ENCODE peak calls at places on chromosomes 7 and 10, in six cellular contexts. X is CD8-positive, alpha-beta T cell; L is mucosa of descending colon; T is transverse colon; Z is CD4-positive, alpha-beta T cell; C is pancreas. S is an unnamed sample.
A peak's percentile ranks its signal among the peaks of the same experiment; 100 is the strongest.

GRCh38 chr10:126227762-126228134 is 160.5 kb downstream of the ADAM12 start:
- DNase-seq in X (no peak), L (no peak), T (no peak), Z (no peak), C (no peak), S (no peak)

GRCh38 chr7:31368620-31369019 is 28.1 kb upstream of the NEUROD6 start:
- DNase-seq in X (no peak), L (no peak), T (no peak), Z (no peak), C (no peak), S (no peak)

GRCh38 chr7:132084776-132085388 is 491.4 kb downstream of the PLXNA4 start:
- DNase-seq in X (no peak), L (no peak), T (no peak), Z (no peak), C (no peak), S (no peak)

GRCh38 chr7:113119429-113119828 is 1.1 kb upstream of the SMIM30 start:
- DNase-seq in X (no peak), L (no peak), T (no peak), Z (no peak), C (no peak), S (no peak)

GRCh38 chr7:43164757-43165156 is 52.3 kb downstream of the HECW1 start:
- DNase-seq in X (no peak), L (no peak), T (no peak), Z (no peak), C (no peak), S (no peak)

GRCh38 chr7:101126651-101127459 is at the start of gene SERPINE1:
- DNase-seq in X (peak; percentile 69), L (peak; percentile 82), T (peak; percentile 74), Z (peak; percentile 28), C (no peak), S (no peak)

GRCh38 chr7:2510909-2511768 is 8.4 kb upstream of the LFNG start:
- DNase-seq in X (peak; percentile 85), L (peak; percentile 86), T (peak; percentile 61), Z (peak; percentile 65), C (no peak), S (no peak)

GRCh38 chr10:109871476-109871875 is 51.8 kb downstream of the XPNPEP1 start:
- DNase-seq in X (no peak), L (no peak), T (no peak), Z (no peak), C (no peak), S (no peak)

GRCh38 chr7:38069052-38069451 is 109.0 kb upstream of the STARD3NL start:
- DNase-seq in X (no peak), L (no peak), T (no peak), Z (no peak), C (no peak), S (no peak)

GRCh38 chr7:74612015-74612829 is 45.3 kb upstream of the GTF2I start:
- DNase-seq in X (no peak), L (no peak), T (no peak), Z (no peak), C (no peak), S (peak; percentile 29)

GRCh38 chr7:137669706-137670105 is 177.1 kb downstream of the DGKI start:
- DNase-seq in X (no peak), L (no peak), T (no peak), Z (no peak), C (no peak), S (no peak)

GRCh38 chr10:5434017-5434753 is 21.8 kb downstream of the NET1 start:
- DNase-seq in X (no peak), L (no peak), T (no peak), Z (no peak), C (no peak), S (no peak)

GRCh38 chr10:111080224-111080623 is 3.4 kb downstream of the ADRA2A start:
- DNase-seq in X (peak; percentile 11), L (no peak), T (no peak), Z (no peak), C (no peak), S (no peak)

GRCh38 chr7:139035588-139036353 is at the start of gene ZC3HAV1L:
- DNase-seq in X (peak; percentile 64), L (peak; percentile 69), T (peak; percentile 46), Z (no peak), C (peak; percentile 82), S (peak; percentile 20)

GRCh38 chr7:4144801-4145470 is 537.2 kb upstream of the FOXK1 start:
- DNase-seq in X (no peak), L (no peak), T (peak; percentile 21), Z (no peak), C (no peak), S (no peak)

GRCh38 chr7:32536585-32536984 is 41.3 kb downstream of the AVL9 start:
- DNase-seq in X (no peak), L (no peak), T (no peak), Z (no peak), C (no peak), S (no peak)

GRCh38 chr10:74529205-74529604 is 297.2 kb upstream of the KAT6B start:
- DNase-seq in X (no peak), L (no peak), T (no peak), Z (no peak), C (no peak), S (no peak)

GRCh38 chr7:137606061-137606674 is 240.6 kb downstream of the DGKI start:
- DNase-seq in X (no peak), L (no peak), T (no peak), Z (no peak), C (no peak), S (no peak)

GRCh38 chr10:94461503-94461902 is 59.2 kb downstream of the TBC1D12 start:
- DNase-seq in X (no peak), L (no peak), T (no peak), Z (no peak), C (no peak), S (no peak)

GRCh38 chr7:31699050-31699449 is 12.0 kb downstream of the PPP1R17 start:
- DNase-seq in X (no peak), L (no peak), T (no peak), Z (no peak), C (no peak), S (no peak)

GRCh38 chr10:11515596-11516418 is 95.6 kb downstream of the USP6NL start:
- DNase-seq in X (no peak), L (no peak), T (peak; percentile 54), Z (peak; percentile 23), C (no peak), S (no peak)

GRCh38 chr10:7622969-7623368 is 43.8 kb downstream of the ITIH5 start:
- DNase-seq in X (no peak), L (no peak), T (no peak), Z (no peak), C (no peak), S (no peak)

GRCh38 chr7:105473163-105473562 is 48.9 kb downstream of the PUS7 start:
- DNase-seq in X (no peak), L (no peak), T (no peak), Z (no peak), C (no peak), S (no peak)

GRCh38 chr7:101673315-101673714 is 44.2 kb upstream of the MYL10 start:
- DNase-seq in X (no peak), L (no peak), T (no peak), Z (no peak), C (no peak), S (no peak)

GRCh38 chr10:46557319-46558140 is 1.1 kb upstream of the GPRIN2 start:
- DNase-seq in X (peak; percentile 51), L (peak; percentile 74), T (peak; percentile 23), Z (no peak), C (peak; percentile 72), S (peak; percentile 23)

GRCh38 chr7:155811895-155812761 is at the start of gene SHH:
- DNase-seq in X (no peak), L (peak; percentile 46), T (no peak), Z (no peak), C (no peak), S (peak; percentile 59)

GRCh38 chr10:71975087-71975890 is 11.1 kb downstream of the CHST3 start:
- DNase-seq in X (no peak), L (peak; percentile 77), T (peak; percentile 55), Z (no peak), C (peak; percentile 69), S (peak; percentile 90)

GRCh38 chr7:24979470-24979862 is 512 bp downstream of the OSBPL3 start:
- DNase-seq in X (peak; percentile 87), L (peak; percentile 89), T (peak; percentile 83), Z (peak; percentile 72), C (peak; percentile 85), S (peak; percentile 75)
- TF ChIP-seq CTCF in X (peak; percentile 35), L (peak; percentile 41), T (peak; percentile 43), Z (no peak), C (peak; percentile 19), S (peak; percentile 45)

GRCh38 chr10:50554995-50555568 is 68.7 kb downstream of the SGMS1 start:
- DNase-seq in X (no peak), L (no peak), T (no peak), Z (no peak), C (no peak), S (peak; percentile 43)
- TF ChIP-seq CTCF in X (no peak), L (no peak), T (no peak), Z (no peak), C (no peak), S (no peak)

GRCh38 chr10:86155034-86155656 is 211.4 kb downstream of the GRID1 start:
- DNase-seq in X (no peak), L (no peak), T (no peak), Z (no peak), C (no peak), S (no peak)
- TF ChIP-seq CTCF in X (no peak), L (no peak), T (no peak), Z (no peak), C (no peak), S (no peak)

DNA sequence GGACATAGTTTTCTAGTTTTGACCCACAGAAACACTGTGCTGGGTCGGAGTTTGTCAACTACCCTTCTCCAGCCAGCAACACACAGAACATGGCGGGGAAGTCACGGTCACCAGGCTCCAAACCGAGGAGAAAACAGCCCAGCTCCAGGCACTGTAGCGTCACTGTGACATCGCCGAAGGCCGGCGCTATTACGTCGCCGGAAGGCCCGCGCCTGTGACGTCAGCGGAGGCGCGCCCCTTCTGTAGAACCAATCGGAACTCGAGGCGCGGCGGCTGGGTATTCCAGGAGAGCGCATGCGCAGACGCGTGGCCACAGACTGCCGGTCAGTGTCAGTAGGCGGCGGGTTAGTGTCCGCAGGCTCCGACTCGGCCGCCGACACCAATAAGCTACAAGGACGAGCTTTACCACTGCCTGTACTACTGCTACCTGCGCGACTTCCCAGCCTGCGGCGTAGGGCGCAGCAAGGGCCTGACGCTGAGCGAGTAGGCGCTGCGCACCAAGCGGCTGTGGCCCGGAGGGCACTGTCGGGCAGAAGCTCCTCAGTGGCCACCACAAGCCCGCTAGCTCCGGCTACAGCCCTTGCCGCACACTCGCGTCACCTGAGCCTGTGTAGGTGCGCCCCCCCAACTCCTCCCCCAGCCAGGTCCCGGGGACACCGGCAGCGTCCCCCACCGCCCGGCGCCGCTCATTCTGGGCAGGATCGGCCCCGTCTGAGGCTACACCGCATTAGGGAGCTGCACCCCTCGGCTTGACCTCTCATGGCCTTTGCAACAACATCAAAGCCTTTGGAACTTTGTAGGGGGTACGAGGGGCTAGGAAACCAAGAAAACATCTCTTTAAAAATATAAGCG is 35.1 kb upstream of the SRRM3 start:
- DNase-seq in X (peak; percentile 95), L (peak; percentile 97), T (peak; percentile 98), Z (peak; percentile 90), C (peak; percentile 100), S (peak; percentile 97)
- TF ChIP-seq CTCF in X (no peak), L (no peak), T (peak; percentile 43), Z (no peak), C (no peak), S (peak; percentile 51)

GRCh38 chr10:51073461-51074237 is 638 bp upstream of the PRKG1 start:
- DNase-seq in X (no peak), L (no peak), T (peak; percentile 18), Z (no peak), C (peak; percentile 71), S (peak; percentile 40)
- TF ChIP-seq CTCF in X (no peak), L (no peak), T (no peak), Z (no peak), C (no peak), S (no peak)